ENCODE peak calls at places on chromosome 11, in eight cellular contexts. M is AG04450, X is left ventricle myocardium inferior, D is neural progenitor cell, F is HCT116, Y is Peyer's patch, G is GM12878, R is PC-3. N is an unnamed sample. For H3K9me3, the result is how much of the 10 kb centered on the place peaks cover.

GRCh38 chr11:20156280-20156875 is 3.9 kb downstream of the DBX1 start:
- DNase-seq in R (no peak), X (no peak), F (no peak), Y (peak), M (no peak), G (no peak), D (peak), N (no peak)

GRCh38 chr11:128590587-128590986 is 3.2 kb upstream of the ETS1 start:
- DNase-seq in X (no peak), R (no peak), Y (no peak), F (no peak), G (no peak), D (no peak), M (no peak), N (no peak)

GRCh38 chr11:111301840-111302113 is 3.4 kb downstream of the POU2AF3 start:
- DNase-seq in M (no peak), G (no peak), X (no peak), R (no peak), D (no peak), Y (no peak), F (no peak), N (no peak)

GRCh38 chr11:11281626-11282025 is 71.4 kb downstream of the CSNK2A3 start:
- DNase-seq in F (no peak), Y (no peak), D (no peak), M (no peak), X (no peak), R (no peak), G (no peak), N (peak)

GRCh38 chr11:3969613-3970012 is 114.1 kb downstream of the STIM1 start:
- DNase-seq in X (no peak), Y (no peak), M (no peak), G (no peak), F (no peak), D (no peak), R (no peak), N (no peak)

GRCh38 chr11:82547163-82547560 is 186.5 kb downstream of the FAM181B start:
- DNase-seq in Y (no peak), D (peak), G (no peak), X (no peak), R (no peak), F (no peak), M (no peak), N (no peak)

GRCh38 chr11:11989774-11990744 is 18.4 kb downstream of the DKK3 start:
- DNase-seq in G (no peak), R (no peak), F (no peak), Y (no peak), M (no peak), X (no peak), D (no peak), N (no peak)

GRCh38 chr11:10205928-10206327 is 88.1 kb downstream of the SBF2 start:
- DNase-seq in X (no peak), R (no peak), Y (no peak), F (no peak), D (peak), M (no peak), G (no peak), N (no peak)

GRCh38 chr11:17403977-17404759 is 15.7 kb upstream of the KCNJ11 start:
- DNase-seq in X (no peak), M (no peak), R (no peak), F (no peak), G (no peak), Y (no peak), D (no peak), N (no peak)

GRCh38 chr11:84564180-84564866 is 1062.8 kb downstream of the DLG2 start:
- DNase-seq in D (peak), X (no peak), G (no peak), Y (peak), R (peak), F (peak), M (peak), N (no peak)

GRCh38 chr11:114257621-114258558 is 38.3 kb upstream of the NNMT start:
- DNase-seq in D (peak), R (no peak), Y (peak), F (no peak), G (no peak), M (no peak), X (peak), N (peak)

GRCh38 chr11:111540114-111540920 is at the start of gene LAYN:
- DNase-seq in F (no peak), M (no peak), D (peak), R (no peak), G (no peak), Y (peak), X (peak), N (peak)

GRCh38 chr11:94181943-94182342 is 53.3 kb downstream of the PANX1 start:
- DNase-seq in X (no peak), Y (no peak), M (no peak), R (no peak), G (no peak), F (no peak), D (no peak), N (no peak)

GRCh38 chr11:123628936-123629683 is 25.3 kb downstream of the SCN3B start:
- DNase-seq in X (peak), G (no peak), M (peak), D (no peak), R (peak), Y (no peak), F (no peak), N (peak)

GRCh38 chr11:95296165-95296564 is 65.2 kb upstream of the SESN3 start:
- DNase-seq in D (no peak), R (no peak), F (no peak), G (no peak), M (no peak), Y (no peak), X (no peak), N (no peak)

GRCh38 chr11:124640660-124641059 is 18.0 kb downstream of the TBRG1 start:
- DNase-seq in D (no peak), X (no peak), R (no peak), M (no peak), F (no peak), Y (no peak), G (no peak), N (no peak)

GRCh38 chr11:28963189-28963588 is 855.0 kb downstream of the METTL15 start:
- DNase-seq in Y (no peak), F (no peak), D (no peak), G (no peak), X (no peak), R (peak), M (no peak), N (no peak)

GRCh38 chr11:112157274-112157766 is 6.6 kb downstream of the IL18 start:
- DNase-seq in X (no peak), F (peak), M (peak), D (no peak), Y (no peak), G (no peak), R (peak), N (no peak)

GRCh38 chr11:61338783-61339489 is 5.9 kb downstream of the TKFC start:
- DNase-seq in F (no peak), X (no peak), M (no peak), G (no peak), R (no peak), Y (no peak), D (no peak), N (no peak)
- H3K9me3 ChIP-seq in F (under half), X (under half), M (under half), G (under half), R (under half), Y (under half), D (under half), N (under half)

GRCh38 chr11:72686639-72687215 is 12.5 kb upstream of the PDE2A start:
- DNase-seq in D (no peak), Y (no peak), R (no peak), F (no peak), M (no peak), G (no peak), X (no peak), N (no peak)

GRCh38 chr11:72685560-72686480 is 11.6 kb upstream of the PDE2A start:
- DNase-seq in Y (no peak), D (no peak), G (no peak), X (peak), R (no peak), F (no peak), M (no peak), N (no peak)

GRCh38 chr11:72688486-72688885 is 14.3 kb upstream of the PDE2A start:
- DNase-seq in M (no peak), G (no peak), X (no peak), R (no peak), D (no peak), Y (no peak), F (no peak), N (no peak)

GRCh38 chr11:72688929-72689328 is 14.7 kb upstream of the PDE2A start:
- DNase-seq in F (no peak), G (no peak), Y (no peak), R (no peak), M (no peak), X (no peak), D (no peak), N (no peak)

GRCh38 chr11:72687326-72687725 is 13.1 kb upstream of the PDE2A start:
- DNase-seq in D (no peak), Y (no peak), G (no peak), X (no peak), M (no peak), F (no peak), R (no peak), N (no peak)
- H3K9me3 ChIP-seq in D (under half), Y (under half), G (under half), X (under half), M (under half), F (under half), R (under half), N (under half)

GRCh38 chr11:91981995-91982394 is 242.6 kb upstream of the FAT3 start:
- DNase-seq in R (peak), X (no peak), Y (peak), D (no peak), G (no peak), M (peak), F (no peak), N (no peak)

GRCh38 chr11:91986218-91986617 is 238.4 kb upstream of the FAT3 start:
- DNase-seq in D (peak), R (no peak), X (no peak), Y (no peak), G (no peak), F (no peak), M (no peak), N (no peak)

GRCh38 chr11:91979775-91980174 is 244.8 kb upstream of the FAT3 start:
- DNase-seq in G (no peak), X (no peak), M (no peak), F (no peak), R (no peak), D (no peak), Y (no peak), N (no peak)

GRCh38 chr11:91978747-91979146 is 245.9 kb upstream of the FAT3 start:
- DNase-seq in M (no peak), D (no peak), G (no peak), X (no peak), R (peak), F (no peak), Y (no peak), N (no peak)

GRCh38 chr11:91984033-91984568 is 240.5 kb upstream of the FAT3 start:
- DNase-seq in M (no peak), R (peak), G (no peak), D (no peak), X (no peak), F (no peak), Y (no peak), N (no peak)
- H3K9me3 ChIP-seq in M (under half), R (under half), G (under half), D (under half), X (under half), F (under half), Y (under half), N (under half)

DNA sequence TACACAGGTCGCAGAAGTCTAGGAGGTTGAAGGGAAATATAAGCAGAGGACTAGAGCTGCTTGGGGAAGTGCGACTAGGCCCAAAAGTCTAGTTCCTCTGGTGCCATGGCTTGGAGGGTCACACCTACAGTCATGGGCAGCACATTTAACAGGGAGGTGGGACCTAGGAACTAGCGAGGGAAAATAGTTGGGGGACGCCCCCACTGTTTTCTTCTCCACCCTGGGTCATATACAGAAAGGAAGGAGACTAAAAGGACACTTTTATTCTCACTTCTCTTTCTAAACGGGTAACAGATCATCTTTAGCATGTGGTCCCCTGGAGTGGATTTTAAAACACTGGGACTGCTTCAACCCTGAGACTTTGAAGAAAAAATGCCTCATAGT is 16.6 kb downstream of the APIP start:
- DNase-seq in D (peak), M (no peak), X (no peak), G (no peak), Y (no peak), F (no peak), R (no peak), N (no peak)
- H3K9me3 ChIP-seq in D (under half), M (under half), X (half or more), G (under half), Y (under half), F (under half), R (under half), N (under half)

GRCh38 chr11:74543991-74544390 is 48.4 kb upstream of the POLD3 start:
- DNase-seq in X (no peak), M (no peak), D (no peak), Y (peak), G (no peak), R (peak), F (no peak), N (no peak)
- H3K9me3 ChIP-seq in X (under half), M (under half), D (under half), Y (under half), G (under half), R (under half), F (under half), N (under half)

GRCh38 chr11:97364047-97364446 is 974.2 kb downstream of the JRKL start:
- DNase-seq in G (no peak), F (no peak), X (no peak), M (no peak), R (peak), Y (no peak), D (no peak), N (no peak)
- H3K9me3 ChIP-seq in G (under half), F (under half), X (under half), M (under half), R (under half), Y (under half), D (under half), N (under half)

GRCh38 chr11:97610854-97611253 is 1221.0 kb downstream of the JRKL start:
- DNase-seq in X (no peak), F (no peak), R (peak), M (no peak), Y (no peak), G (no peak), D (no peak), N (no peak)

GRCh38 chr11:97610000-97610399 is 1220.2 kb downstream of the JRKL start:
- DNase-seq in Y (no peak), G (no peak), M (no peak), D (no peak), X (no peak), R (peak), F (no peak), N (no peak)

GRCh38 chr11:97611345-97611744 is 1221.5 kb downstream of the JRKL start:
- DNase-seq in D (no peak), M (no peak), R (no peak), G (no peak), X (no peak), F (no peak), Y (no peak), N (no peak)

GRCh38 chr11:97607301-97608000 is 1217.6 kb downstream of the JRKL start:
- DNase-seq in M (no peak), Y (no peak), F (no peak), D (no peak), X (no peak), R (no peak), G (no peak), N (no peak)
- H3K9me3 ChIP-seq in M (under half), Y (under half), F (under half), D (under half), X (under half), R (under half), G (under half), N (under half)

GRCh38 chr11:91955206-91955605 is 269.4 kb upstream of the FAT3 start:
- DNase-seq in G (no peak), D (no peak), M (no peak), X (no peak), F (no peak), Y (no peak), R (no peak), N (no peak)
- H3K9me3 ChIP-seq in G (under half), D (under half), M (under half), X (under half), F (under half), Y (under half), R (under half), N (under half)

GRCh38 chr11:42239102-42239501 is 779.6 kb upstream of the LRRC4C start:
- DNase-seq in G (no peak), X (no peak), Y (no peak), D (no peak), R (peak), M (no peak), F (no peak), N (no peak)

GRCh38 chr11:42243370-42243769 is 783.9 kb upstream of the LRRC4C start:
- DNase-seq in R (no peak), F (no peak), M (no peak), D (peak), G (no peak), Y (no peak), X (no peak), N (no peak)

GRCh38 chr11:42232655-42233054 is 773.2 kb upstream of the LRRC4C start:
- DNase-seq in M (no peak), Y (no peak), D (no peak), R (no peak), X (no peak), G (no peak), F (no peak), N (no peak)

GRCh38 chr11:42234381-42235035 is 775.1 kb upstream of the LRRC4C start:
- DNase-seq in G (no peak), M (no peak), F (no peak), X (no peak), R (peak), D (no peak), Y (no peak), N (no peak)

DNA sequence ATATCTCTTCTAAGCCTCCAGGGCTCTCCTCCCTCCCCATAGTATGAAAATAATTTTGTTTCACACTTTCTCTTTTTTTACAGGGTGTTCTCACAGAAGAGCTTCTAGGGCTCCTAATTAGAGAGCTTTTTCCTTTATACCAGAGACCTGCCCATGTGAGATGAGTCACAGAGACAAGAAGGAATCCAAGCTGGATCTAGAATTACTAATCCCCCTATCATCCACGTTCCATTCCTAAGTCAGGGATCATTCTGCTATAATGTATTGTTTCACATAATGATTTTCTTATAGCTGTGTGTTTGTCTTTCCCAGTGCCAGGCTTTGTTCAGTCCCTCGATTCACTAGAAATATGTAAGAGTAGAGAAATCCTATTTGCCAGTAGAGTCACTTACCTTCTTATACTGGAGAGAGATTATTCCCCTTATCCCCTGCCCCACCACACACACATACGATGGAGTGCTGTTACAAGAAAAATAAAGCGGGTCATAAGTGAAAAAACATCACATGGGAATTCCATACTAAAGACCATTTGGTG is 778.3 kb upstream of the LRRC4C start:
- DNase-seq in M (no peak), G (no peak), D (no peak), F (no peak), X (no peak), Y (no peak), R (peak), N (no peak)
- H3K9me3 ChIP-seq in M (under half), G (under half), D (under half), F (under half), X (under half), Y (under half), R (under half), N (under half)

GRCh38 chr11:66288866-66289547 is at the start of gene YIF1A:
- DNase-seq in Y (peak), X (peak), G (peak), D (peak), M (peak), F (peak), R (peak), N (peak)
- H3K9me3 ChIP-seq in Y (under half), X (under half), G (under half), D (under half), M (under half), F (under half), R (under half), N (under half)